ENCODE peak calls at places on chromosome 18, in four cellular contexts. N, C, T and I are unnamed samples.

GRCh38 chr18:36298113-36298701 is 694 bp downstream of the FHOD3 start:
- DNase-seq in T (peak), N (no peak), C (no peak), I (no peak)

GRCh38 chr18:24560511-24560981 is 100.1 kb downstream of the HRH4 start:
- DNase-seq in C (no peak), N (no peak), T (no peak), I (no peak)

GRCh38 chr18:60888225-60888624 is 445.0 kb upstream of the CDH20 start:
- DNase-seq in C (no peak), N (no peak), T (no peak), I (no peak)

GRCh38 chr18:37389684-37390368 is 175.8 kb downstream of the CELF4 start:
- DNase-seq in C (no peak), N (no peak), T (no peak), I (no peak)

GRCh38 chr18:58793361-58793760 is 71.3 kb upstream of the ZNF532 start:
- DNase-seq in T (no peak), C (peak), N (no peak), I (peak)

GRCh38 chr18:25229080-25229479 is 122.9 kb downstream of the ZNF521 start:
- DNase-seq in T (peak), C (no peak), N (no peak), I (peak)

GRCh38 chr18:3451989-3452749 is 2.2 kb downstream of the TGIF1 start:
- DNase-seq in T (peak), N (no peak), C (no peak), I (peak)

GRCh38 chr18:74215863-74216262 is 67.5 kb downstream of the TIMM21 start:
- DNase-seq in T (no peak), C (no peak), N (no peak), I (no peak)

GRCh38 chr18:14927701-14928100 is 179.7 kb downstream of the ANKRD30B start:
- DNase-seq in T (no peak), N (no peak), C (no peak), I (no peak)

GRCh38 chr18:9413586-9413985 is 61.7 kb upstream of the RALBP1 start:
- DNase-seq in N (no peak), C (no peak), T (no peak), I (peak)

GRCh38 chr18:78873916-78874505 is 105.6 kb upstream of the SALL3 start:
- DNase-seq in T (no peak), C (no peak), N (no peak), I (peak)

GRCh38 chr18:74316257-74317180 is 880 bp downstream of the C18orf63 start:
- DNase-seq in T (no peak), C (peak), N (peak), I (peak)

GRCh38 chr18:62384610-62385097 is 59.5 kb downstream of the TNFRSF11A start:
- DNase-seq in C (peak), T (no peak), N (no peak), I (no peak)

GRCh38 chr18:4004176-4004829 is 450.8 kb downstream of the DLGAP1 start:
- DNase-seq in N (no peak), C (no peak), T (no peak), I (peak)

GRCh38 chr18:2853926-2854664 is 7.3 kb downstream of the EMILIN2 start:
- DNase-seq in C (no peak), T (peak), N (no peak), I (no peak)

GRCh38 chr18:62957885-62958472 is 242.6 kb downstream of the PHLPP1 start:
- DNase-seq in T (no peak), C (no peak), N (peak), I (peak)

GRCh38 chr18:77899972-77900754 is 650.5 kb downstream of the GALR1 start:
- DNase-seq in N (no peak), T (peak), C (peak), I (no peak)

GRCh38 chr18:47964086-47964485 is 33.6 kb upstream of the SMAD2 start:
- DNase-seq in C (no peak), T (no peak), N (no peak), I (no peak)

GRCh38 chr18:23964282-23965238 is 50.0 kb upstream of the TTC39C start:
- DNase-seq in T (peak), C (no peak), N (no peak), I (no peak)

GRCh38 chr18:2716394-2717326 is 61.1 kb downstream of the SMCHD1 start:
- DNase-seq in N (no peak), T (no peak), C (no peak), I (no peak)

GRCh38 chr18:62249478-62250097 is 62.5 kb downstream of the RELCH start:
- DNase-seq in C (peak), T (peak), N (peak), I (peak)

GRCh38 chr18:41850781-41851180 is 104.3 kb upstream of the PIK3C3 start:
- DNase-seq in C (no peak), N (no peak), T (no peak), I (no peak)

GRCh38 chr18:23853448-23854210 is 160.9 kb upstream of the TTC39C start:
- DNase-seq in T (no peak), C (no peak), N (no peak), I (peak)

GRCh38 chr18:2905802-2906521 is 59.2 kb downstream of the EMILIN2 start:
- DNase-seq in N (peak), T (no peak), C (peak), I (no peak)

GRCh38 chr18:54280206-54280550 is 10.9 kb downstream of the POLI start:
- DNase-seq in C (no peak), T (no peak), N (no peak), I (no peak)

GRCh38 chr18:65725421-65726050 is 25.3 kb upstream of the CDH7 start:
- DNase-seq in N (peak), T (no peak), C (no peak), I (no peak)

GRCh38 chr18:61019902-61020301 is 313.3 kb upstream of the CDH20 start:
- DNase-seq in T (no peak), C (no peak), N (no peak), I (no peak)

GRCh38 chr18:78969574-78970315 is 9.9 kb upstream of the SALL3 start:
- DNase-seq in N (no peak), C (no peak), T (no peak), I (no peak)

GRCh38 chr18:58351776-58352175 is 277.1 kb downstream of the ALPK2 start:
- DNase-seq in T (no peak), N (no peak), C (no peak), I (no peak)

GRCh38 chr18:42078711-42079110 is 123.7 kb downstream of the PIK3C3 start:
- DNase-seq in T (no peak), N (no peak), C (no peak), I (peak)

DNA sequence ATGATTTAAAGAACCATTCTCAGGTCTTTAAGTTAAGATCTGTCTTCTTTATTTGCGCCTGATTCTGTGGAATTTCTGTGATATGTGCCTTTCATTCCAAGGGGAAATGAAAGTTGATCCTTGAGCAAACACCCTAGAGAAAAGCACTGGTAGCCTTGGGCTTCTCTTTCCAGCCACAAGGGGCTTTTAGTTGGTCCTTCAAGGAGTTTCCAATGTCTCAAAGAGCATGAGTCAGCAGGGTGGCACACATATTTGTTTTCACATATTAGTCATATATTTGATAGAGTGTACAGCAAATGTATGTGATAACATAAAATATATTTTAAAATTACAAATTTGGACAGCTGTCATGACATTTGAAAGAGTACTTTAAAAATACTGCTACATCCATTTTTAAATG is 339.5 kb downstream of the TXNL1 start:
- DNase-seq in N (no peak), T (peak), C (peak), I (peak)
- TF ChIP-seq MAZ in N (no peak), T (no peak), C (no peak), I (no peak)

GRCh38 chr18:44500820-44501670 is 179.6 kb upstream of the SETBP1 start:
- DNase-seq in N (no peak), T (no peak), C (no peak), I (no peak)

GRCh38 chr18:44503854-44504253 is 176.8 kb upstream of the SETBP1 start:
- DNase-seq in T (no peak), N (no peak), C (no peak), I (no peak)

GRCh38 chr18:44502221-44502620 is 178.5 kb upstream of the SETBP1 start:
- DNase-seq in N (no peak), C (no peak), T (no peak), I (no peak)

GRCh38 chr18:44497757-44498490 is 182.8 kb upstream of the SETBP1 start:
- DNase-seq in N (no peak), T (no peak), C (no peak), I (no peak)

DNA sequence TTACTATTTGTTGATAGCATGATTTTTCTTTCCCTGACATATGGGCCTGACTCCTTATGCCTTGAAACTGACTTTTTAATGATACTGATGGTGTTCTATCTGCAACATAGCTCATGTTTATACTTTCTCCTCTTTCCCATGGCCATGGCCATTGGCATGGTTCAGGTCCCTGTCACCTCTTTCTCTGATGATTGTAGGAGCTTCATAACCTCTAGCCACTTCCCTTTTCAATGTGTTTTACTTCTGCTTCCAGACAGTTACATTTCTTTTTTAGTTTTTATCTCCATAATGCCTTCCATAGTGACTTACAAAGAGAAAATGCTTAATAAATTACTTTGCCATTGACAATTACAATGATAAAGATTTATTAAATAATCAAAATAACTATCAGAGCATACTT is 177.9 kb upstream of the SETBP1 start:
- DNase-seq in T (no peak), N (no peak), C (no peak), I (no peak)
- TF ChIP-seq MAZ in T (no peak), N (no peak), C (no peak), I (no peak)

GRCh38 chr18:22667616-22668422 is 250.1 kb upstream of the CTAGE1 start:
- DNase-seq in N (no peak), C (peak), T (peak), I (peak)
- TF ChIP-seq MAZ in N (no peak), C (no peak), T (no peak), I (no peak)

GRCh38 chr18:46488472-46489213 is 168.4 kb downstream of the LOXHD1 start:
- DNase-seq in N (no peak), T (no peak), C (no peak), I (no peak)

GRCh38 chr18:46484971-46485370 is 172.0 kb downstream of the LOXHD1 start:
- DNase-seq in N (no peak), T (no peak), C (no peak), I (no peak)

GRCh38 chr18:46481847-46482245 is 175.2 kb downstream of the LOXHD1 start:
- DNase-seq in N (no peak), T (no peak), C (no peak), I (no peak)

GRCh38 chr18:46482831-46483230 is 174.2 kb downstream of the LOXHD1 start:
- DNase-seq in N (no peak), C (no peak), T (no peak), I (no peak)

GRCh38 chr18:46485675-46486200 is 171.3 kb downstream of the LOXHD1 start:
- DNase-seq in C (no peak), N (no peak), T (no peak), I (no peak)
- TF ChIP-seq MAZ in C (no peak), N (no peak), T (no peak), I (no peak)

GRCh38 chr18:1017227-1017626 is 112.6 kb downstream of the ADCYAP1 start:
- DNase-seq in N (no peak), T (no peak), C (no peak), I (no peak)
- TF ChIP-seq MAZ in N (no peak), T (no peak), C (no peak), I (no peak)

DNA sequence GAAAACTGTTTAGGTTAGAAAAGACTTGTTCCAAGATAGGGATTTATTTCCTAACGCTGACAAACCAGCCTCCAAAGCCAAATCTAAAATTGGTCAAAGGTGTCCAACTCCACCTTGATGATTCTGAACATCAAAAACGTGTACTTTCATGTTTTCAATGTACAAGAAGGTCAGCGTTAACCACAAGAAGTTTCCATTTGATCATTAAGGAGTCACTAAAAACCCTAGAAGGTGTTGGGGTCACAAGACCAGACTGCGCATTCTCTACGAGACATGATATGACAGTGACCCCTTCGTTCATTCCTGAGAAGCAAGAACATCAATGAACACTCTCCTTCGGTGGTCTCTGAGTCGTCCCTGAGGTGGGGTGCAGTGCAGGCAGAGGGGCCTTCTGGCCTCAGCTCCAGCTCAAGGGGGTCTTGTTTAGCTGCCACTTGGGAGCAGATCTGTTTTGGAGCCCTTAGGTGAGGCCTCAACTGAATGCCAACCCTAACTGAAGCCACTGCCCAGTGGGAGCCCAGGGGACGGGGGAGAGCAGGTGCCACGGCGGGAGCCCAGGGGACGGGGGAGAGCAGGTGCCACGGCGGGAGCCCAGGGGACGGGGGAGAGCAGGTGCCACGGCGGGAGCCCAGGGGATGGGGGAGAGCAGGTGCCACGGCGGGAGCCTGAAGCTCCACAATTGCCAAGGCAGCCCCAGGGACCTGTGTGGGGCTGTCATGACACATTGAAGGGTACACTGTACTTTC is 55.2 kb downstream of the PARD6G start:
- DNase-seq in C (no peak), N (no peak), T (no peak), I (no peak)
- TF ChIP-seq MAZ in C (no peak), N (no peak), T (no peak), I (no peak)

DNA sequence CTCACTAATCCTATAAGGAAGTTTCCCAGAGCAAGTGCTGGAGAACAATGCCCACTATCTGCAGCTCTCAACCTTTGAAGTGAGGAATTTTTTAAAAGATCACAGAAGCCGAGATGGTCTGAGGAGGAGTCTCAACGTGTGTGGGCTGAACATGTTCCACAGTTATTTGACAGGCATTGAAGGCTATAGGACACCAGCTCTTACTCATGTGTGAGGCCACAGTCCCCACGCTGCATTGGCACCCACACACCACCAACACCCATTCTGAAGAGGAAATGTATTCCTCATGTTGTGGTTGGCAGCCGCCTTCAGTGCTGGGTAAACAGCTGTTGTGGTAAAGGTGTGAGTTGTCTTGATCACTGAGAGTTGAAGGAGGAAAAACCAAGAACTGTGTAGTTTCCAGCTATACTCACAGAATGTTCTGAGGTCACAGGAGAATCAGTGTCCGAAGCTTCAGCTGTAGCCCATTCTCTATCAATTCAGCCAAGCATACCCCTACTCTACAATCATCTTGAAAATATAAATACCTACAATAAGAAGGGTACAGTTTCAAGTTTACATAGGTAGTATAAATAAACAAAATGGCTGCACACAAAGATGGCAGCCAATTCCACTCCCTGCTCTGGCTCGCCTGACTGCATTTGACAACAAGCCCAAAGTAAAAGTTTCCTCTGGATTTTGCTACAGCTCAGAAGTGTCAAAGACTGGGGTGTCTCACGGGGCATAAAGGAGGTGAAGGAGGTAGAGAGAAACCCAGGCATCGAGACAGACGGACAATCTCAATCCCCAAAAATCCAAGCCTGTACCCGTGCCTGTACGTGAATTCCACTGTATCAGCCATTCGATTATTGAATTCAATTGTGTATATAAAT is 12.1 kb downstream of the CD226 start:
- DNase-seq in C (no peak), N (peak), T (no peak), I (no peak)
- TF ChIP-seq MAZ in C (no peak), N (no peak), T (no peak), I (no peak)